ENCODE peak calls at places on chromosomes 13 and 19, in seven cellular contexts. One of them, this sample, is unnamed.

GRCh38 chr19:40489882-40490230 is 23.1 kb downstream of the SPTBN4 start:
- DNase-seq in GM04503: no peak
- DNase-seq in uterus: no peak
- DNase-seq in esophagus squamous epithelium: no peak
- DNase-seq in T1000: no peak
- DNase-seq in stimulated activated CD4-positive, alpha-beta T cell treated with anti-CD3 and anti-CD28 coated beads, Interleukin-2, amount 100 ng/mL, for 24 hours: no peak
- DNase-seq in heart right ventricle: no peak
- DNase-seq in this sample: no peak

GRCh38 chr13:51894239-51894638 is 32.5 kb downstream of the CCDC70 start:
- DNase-seq in GM04503: peak
- DNase-seq in uterus: no peak
- DNase-seq in esophagus squamous epithelium: no peak
- DNase-seq in T1000: no peak
- DNase-seq in stimulated activated CD4-positive, alpha-beta T cell treated with anti-CD3 and anti-CD28 coated beads, Interleukin-2, amount 100 ng/mL, for 24 hours: no peak
- DNase-seq in heart right ventricle: no peak
- DNase-seq in this sample: no peak

GRCh38 chr19:55376381-55376933 is at the start of gene TMEM190:
- DNase-seq in GM04503: no peak
- DNase-seq in uterus: no peak
- DNase-seq in esophagus squamous epithelium: no peak
- DNase-seq in T1000: no peak
- DNase-seq in stimulated activated CD4-positive, alpha-beta T cell treated with anti-CD3 and anti-CD28 coated beads, Interleukin-2, amount 100 ng/mL, for 24 hours: no peak
- DNase-seq in heart right ventricle: no peak
- DNase-seq in this sample: no peak

GRCh38 chr13:113408562-113408961 is 44.6 kb upstream of the GRTP1 start:
- DNase-seq in GM04503: no peak
- DNase-seq in uterus: no peak
- DNase-seq in esophagus squamous epithelium: no peak
- DNase-seq in T1000: no peak
- DNase-seq in stimulated activated CD4-positive, alpha-beta T cell treated with anti-CD3 and anti-CD28 coated beads, Interleukin-2, amount 100 ng/mL, for 24 hours: no peak
- DNase-seq in heart right ventricle: no peak
- DNase-seq in this sample: no peak

GRCh38 chr19:45161715-45162463 is 1.1 kb upstream of the NKPD1 start:
- DNase-seq in GM04503: no peak
- DNase-seq in uterus: no peak
- DNase-seq in esophagus squamous epithelium: no peak
- DNase-seq in T1000: no peak
- DNase-seq in stimulated activated CD4-positive, alpha-beta T cell treated with anti-CD3 and anti-CD28 coated beads, Interleukin-2, amount 100 ng/mL, for 24 hours: no peak
- DNase-seq in heart right ventricle: no peak
- DNase-seq in this sample: no peak

GRCh38 chr13:30872685-30873443 is 33.2 kb upstream of the MEDAG start:
- DNase-seq in GM04503: peak
- DNase-seq in uterus: peak
- DNase-seq in esophagus squamous epithelium: no peak
- DNase-seq in T1000: no peak
- DNase-seq in stimulated activated CD4-positive, alpha-beta T cell treated with anti-CD3 and anti-CD28 coated beads, Interleukin-2, amount 100 ng/mL, for 24 hours: no peak
- DNase-seq in heart right ventricle: peak
- DNase-seq in this sample: peak

GRCh38 chr13:62357887-62358645 is 942.4 kb upstream of the PCDH20 start:
- DNase-seq in GM04503: no peak
- DNase-seq in uterus: no peak
- DNase-seq in esophagus squamous epithelium: no peak
- DNase-seq in T1000: no peak
- DNase-seq in stimulated activated CD4-positive, alpha-beta T cell treated with anti-CD3 and anti-CD28 coated beads, Interleukin-2, amount 100 ng/mL, for 24 hours: no peak
- DNase-seq in heart right ventricle: no peak
- DNase-seq in this sample: peak

GRCh38 chr19:18251587-18252369 is 22.5 kb downstream of the IQCN start:
- DNase-seq in GM04503: no peak
- DNase-seq in uterus: peak
- DNase-seq in esophagus squamous epithelium: no peak
- DNase-seq in T1000: peak
- DNase-seq in stimulated activated CD4-positive, alpha-beta T cell treated with anti-CD3 and anti-CD28 coated beads, Interleukin-2, amount 100 ng/mL, for 24 hours: peak
- DNase-seq in heart right ventricle: peak
- DNase-seq in this sample: peak

GRCh38 chr13:24683833-24684599 is 3.8 kb downstream of the ATP12A start:
- DNase-seq in GM04503: no peak
- DNase-seq in uterus: no peak
- DNase-seq in esophagus squamous epithelium: no peak
- DNase-seq in T1000: no peak
- DNase-seq in stimulated activated CD4-positive, alpha-beta T cell treated with anti-CD3 and anti-CD28 coated beads, Interleukin-2, amount 100 ng/mL, for 24 hours: peak
- DNase-seq in heart right ventricle: peak
- DNase-seq in this sample: peak

GRCh38 chr13:97188207-97188606 is 33.9 kb upstream of the MBNL2 start:
- DNase-seq in GM04503: no peak
- DNase-seq in uterus: no peak
- DNase-seq in esophagus squamous epithelium: no peak
- DNase-seq in T1000: no peak
- DNase-seq in stimulated activated CD4-positive, alpha-beta T cell treated with anti-CD3 and anti-CD28 coated beads, Interleukin-2, amount 100 ng/mL, for 24 hours: no peak
- DNase-seq in heart right ventricle: no peak
- DNase-seq in this sample: no peak

GRCh38 chr13:87129602-87130300 is 541.4 kb upstream of the SLITRK5 start:
- DNase-seq in GM04503: no peak
- DNase-seq in uterus: no peak
- DNase-seq in esophagus squamous epithelium: no peak
- DNase-seq in T1000: no peak
- DNase-seq in stimulated activated CD4-positive, alpha-beta T cell treated with anti-CD3 and anti-CD28 coated beads, Interleukin-2, amount 100 ng/mL, for 24 hours: no peak
- DNase-seq in heart right ventricle: no peak
- DNase-seq in this sample: no peak

GRCh38 chr19:48283908-48284307 is 14.0 kb downstream of the ZNF114 start:
- DNase-seq in GM04503: peak
- DNase-seq in uterus: no peak
- DNase-seq in esophagus squamous epithelium: no peak
- DNase-seq in T1000: peak
- DNase-seq in stimulated activated CD4-positive, alpha-beta T cell treated with anti-CD3 and anti-CD28 coated beads, Interleukin-2, amount 100 ng/mL, for 24 hours: no peak
- DNase-seq in heart right ventricle: no peak
- DNase-seq in this sample: peak

GRCh38 chr13:52779028-52779612 is 39.5 kb upstream of the CNMD start:
- DNase-seq in GM04503: no peak
- DNase-seq in uterus: no peak
- DNase-seq in esophagus squamous epithelium: no peak
- DNase-seq in T1000: no peak
- DNase-seq in stimulated activated CD4-positive, alpha-beta T cell treated with anti-CD3 and anti-CD28 coated beads, Interleukin-2, amount 100 ng/mL, for 24 hours: no peak
- DNase-seq in heart right ventricle: no peak
- DNase-seq in this sample: no peak

GRCh38 chr13:51895906-51896888 is 34.4 kb downstream of the CCDC70 start:
- DNase-seq in GM04503: peak
- DNase-seq in uterus: no peak
- DNase-seq in esophagus squamous epithelium: no peak
- DNase-seq in T1000: no peak
- DNase-seq in stimulated activated CD4-positive, alpha-beta T cell treated with anti-CD3 and anti-CD28 coated beads, Interleukin-2, amount 100 ng/mL, for 24 hours: peak
- DNase-seq in heart right ventricle: peak
- DNase-seq in this sample: peak

GRCh38 chr13:60583196-60583908 is 186.3 kb downstream of the TDRD3 start:
- DNase-seq in GM04503: peak
- DNase-seq in uterus: peak
- DNase-seq in esophagus squamous epithelium: no peak
- DNase-seq in T1000: no peak
- DNase-seq in stimulated activated CD4-positive, alpha-beta T cell treated with anti-CD3 and anti-CD28 coated beads, Interleukin-2, amount 100 ng/mL, for 24 hours: no peak
- DNase-seq in heart right ventricle: no peak
- DNase-seq in this sample: no peak

GRCh38 chr13:19927117-19927734 is 31.3 kb upstream of the ZMYM2 start:
- DNase-seq in GM04503: no peak
- DNase-seq in uterus: no peak
- DNase-seq in esophagus squamous epithelium: no peak
- DNase-seq in T1000: no peak
- DNase-seq in stimulated activated CD4-positive, alpha-beta T cell treated with anti-CD3 and anti-CD28 coated beads, Interleukin-2, amount 100 ng/mL, for 24 hours: no peak
- DNase-seq in heart right ventricle: no peak
- DNase-seq in this sample: peak

GRCh38 chr13:39035799-39036198 is 2.1 kb downstream of the PROSER1 start:
- DNase-seq in GM04503: no peak
- DNase-seq in uterus: no peak
- DNase-seq in esophagus squamous epithelium: no peak
- DNase-seq in T1000: no peak
- DNase-seq in stimulated activated CD4-positive, alpha-beta T cell treated with anti-CD3 and anti-CD28 coated beads, Interleukin-2, amount 100 ng/mL, for 24 hours: no peak
- DNase-seq in heart right ventricle: no peak
- DNase-seq in this sample: no peak

GRCh38 chr13:27172495-27172842 is 858 bp upstream of the USP12 start:
- DNase-seq in GM04503: no peak
- DNase-seq in uterus: no peak
- DNase-seq in esophagus squamous epithelium: no peak
- DNase-seq in T1000: no peak
- DNase-seq in stimulated activated CD4-positive, alpha-beta T cell treated with anti-CD3 and anti-CD28 coated beads, Interleukin-2, amount 100 ng/mL, for 24 hours: no peak
- DNase-seq in heart right ventricle: no peak
- DNase-seq in this sample: no peak

GRCh38 chr13:112240076-112240475 is 136.1 kb upstream of the SPACA7 start:
- DNase-seq in GM04503: no peak
- DNase-seq in uterus: no peak
- DNase-seq in esophagus squamous epithelium: no peak
- DNase-seq in T1000: no peak
- DNase-seq in stimulated activated CD4-positive, alpha-beta T cell treated with anti-CD3 and anti-CD28 coated beads, Interleukin-2, amount 100 ng/mL, for 24 hours: no peak
- DNase-seq in heart right ventricle: no peak
- DNase-seq in this sample: no peak

GRCh38 chr19:47112166-47112663 is 1.4 kb downstream of the ZC3H4 start:
- DNase-seq in GM04503: peak
- DNase-seq in uterus: peak
- DNase-seq in esophagus squamous epithelium: peak
- DNase-seq in T1000: peak
- DNase-seq in stimulated activated CD4-positive, alpha-beta T cell treated with anti-CD3 and anti-CD28 coated beads, Interleukin-2, amount 100 ng/mL, for 24 hours: peak
- DNase-seq in heart right ventricle: peak
- DNase-seq in this sample: peak

GRCh38 chr19:18392417-18392816 is 5.0 kb downstream of the LRRC25 start:
- DNase-seq in GM04503: no peak
- DNase-seq in uterus: no peak
- DNase-seq in esophagus squamous epithelium: no peak
- DNase-seq in T1000: no peak
- DNase-seq in stimulated activated CD4-positive, alpha-beta T cell treated with anti-CD3 and anti-CD28 coated beads, Interleukin-2, amount 100 ng/mL, for 24 hours: no peak
- DNase-seq in heart right ventricle: no peak
- DNase-seq in this sample: no peak